ENCODE peak calls at places on chromosomes 6 and 20, in ten cellular contexts. One of them, this sample, is unnamed. For H3K9me3, the result is how much of the 10 kb centered on the place peaks cover.

GRCh38 chr6:104702126-104702841 is 157.4 kb downstream of the HACE1 start:
- DNase-seq in tibial artery: no peak
- DNase-seq in CD8-positive, alpha-beta memory T cell: no peak
- DNase-seq in A549: no peak
- DNase-seq in heart right ventricle: no peak
- DNase-seq in kidney: no peak
- DNase-seq in body of pancreas: no peak
- DNase-seq in thoracic aorta: no peak
- DNase-seq in GM23248: no peak
- DNase-seq in neural progenitor cell: no peak
- DNase-seq in this sample: no peak

GRCh38 chr6:46393161-46393939 is 97.9 kb downstream of the RCAN2 start:
- DNase-seq in tibial artery: no peak
- DNase-seq in CD8-positive, alpha-beta memory T cell: no peak
- DNase-seq in A549: no peak
- DNase-seq in heart right ventricle: no peak
- DNase-seq in kidney: no peak
- DNase-seq in body of pancreas: peak
- DNase-seq in thoracic aorta: no peak
- DNase-seq in GM23248: no peak
- DNase-seq in neural progenitor cell: no peak
- DNase-seq in this sample: no peak

GRCh38 chr6:53233309-53233708 is 84.7 kb upstream of the GCM1 start:
- DNase-seq in tibial artery: no peak
- DNase-seq in CD8-positive, alpha-beta memory T cell: no peak
- DNase-seq in A549: no peak
- DNase-seq in heart right ventricle: no peak
- DNase-seq in kidney: no peak
- DNase-seq in body of pancreas: no peak
- DNase-seq in thoracic aorta: no peak
- DNase-seq in GM23248: no peak
- DNase-seq in neural progenitor cell: no peak
- DNase-seq in this sample: no peak

GRCh38 chr6:137581019-137581707 is 87.0 kb upstream of the OLIG3 start:
- DNase-seq in tibial artery: no peak
- DNase-seq in CD8-positive, alpha-beta memory T cell: no peak
- DNase-seq in A549: no peak
- DNase-seq in heart right ventricle: no peak
- DNase-seq in kidney: no peak
- DNase-seq in body of pancreas: no peak
- DNase-seq in thoracic aorta: no peak
- DNase-seq in GM23248: no peak
- DNase-seq in neural progenitor cell: no peak
- DNase-seq in this sample: no peak

GRCh38 chr6:106102034-106102433 is 15.9 kb downstream of the PRDM1 start:
- DNase-seq in tibial artery: no peak
- DNase-seq in CD8-positive, alpha-beta memory T cell: no peak
- DNase-seq in A549: no peak
- DNase-seq in heart right ventricle: no peak
- DNase-seq in kidney: no peak
- DNase-seq in body of pancreas: no peak
- DNase-seq in thoracic aorta: no peak
- DNase-seq in GM23248: no peak
- DNase-seq in neural progenitor cell: no peak
- DNase-seq in this sample: no peak

GRCh38 chr20:13736792-13737191 is 47.9 kb downstream of the ESF1 start:
- DNase-seq in tibial artery: no peak
- DNase-seq in CD8-positive, alpha-beta memory T cell: no peak
- DNase-seq in A549: no peak
- DNase-seq in heart right ventricle: no peak
- DNase-seq in kidney: no peak
- DNase-seq in body of pancreas: no peak
- DNase-seq in thoracic aorta: no peak
- DNase-seq in GM23248: peak
- DNase-seq in neural progenitor cell: no peak
- DNase-seq in this sample: no peak

GRCh38 chr20:19185083-19185482 is 27.4 kb upstream of the SLC24A3 start:
- DNase-seq in tibial artery: no peak
- DNase-seq in CD8-positive, alpha-beta memory T cell: no peak
- DNase-seq in A549: no peak
- DNase-seq in heart right ventricle: no peak
- DNase-seq in kidney: no peak
- DNase-seq in body of pancreas: no peak
- DNase-seq in thoracic aorta: no peak
- DNase-seq in GM23248: no peak
- DNase-seq in neural progenitor cell: no peak
- DNase-seq in this sample: no peak

GRCh38 chr20:24736131-24736843 is 212.8 kb upstream of the CST7 start:
- DNase-seq in tibial artery: no peak
- DNase-seq in CD8-positive, alpha-beta memory T cell: no peak
- DNase-seq in A549: no peak
- DNase-seq in heart right ventricle: no peak
- DNase-seq in kidney: no peak
- DNase-seq in body of pancreas: no peak
- DNase-seq in thoracic aorta: no peak
- DNase-seq in GM23248: no peak
- DNase-seq in neural progenitor cell: no peak
- DNase-seq in this sample: no peak

GRCh38 chr6:125004198-125004597 is 42.0 kb downstream of the RNF217 start:
- DNase-seq in tibial artery: no peak
- DNase-seq in CD8-positive, alpha-beta memory T cell: no peak
- DNase-seq in A549: no peak
- DNase-seq in heart right ventricle: peak
- DNase-seq in kidney: no peak
- DNase-seq in body of pancreas: no peak
- DNase-seq in thoracic aorta: no peak
- DNase-seq in GM23248: peak
- DNase-seq in neural progenitor cell: no peak
- DNase-seq in this sample: no peak

GRCh38 chr6:46191961-46192360 is 21.2 kb upstream of the ENPP5 start:
- DNase-seq in tibial artery: no peak
- DNase-seq in CD8-positive, alpha-beta memory T cell: no peak
- DNase-seq in A549: no peak
- DNase-seq in heart right ventricle: no peak
- DNase-seq in kidney: no peak
- DNase-seq in body of pancreas: no peak
- DNase-seq in thoracic aorta: no peak
- DNase-seq in GM23248: peak
- DNase-seq in neural progenitor cell: no peak
- DNase-seq in this sample: no peak

GRCh38 chr6:125250511-125250910 is 51.3 kb downstream of the HDDC2 start:
- DNase-seq in tibial artery: no peak
- DNase-seq in CD8-positive, alpha-beta memory T cell: no peak
- DNase-seq in A549: no peak
- DNase-seq in heart right ventricle: no peak
- DNase-seq in kidney: no peak
- DNase-seq in body of pancreas: no peak
- DNase-seq in thoracic aorta: no peak
- DNase-seq in GM23248: no peak
- DNase-seq in neural progenitor cell: no peak
- DNase-seq in this sample: no peak

DNA sequence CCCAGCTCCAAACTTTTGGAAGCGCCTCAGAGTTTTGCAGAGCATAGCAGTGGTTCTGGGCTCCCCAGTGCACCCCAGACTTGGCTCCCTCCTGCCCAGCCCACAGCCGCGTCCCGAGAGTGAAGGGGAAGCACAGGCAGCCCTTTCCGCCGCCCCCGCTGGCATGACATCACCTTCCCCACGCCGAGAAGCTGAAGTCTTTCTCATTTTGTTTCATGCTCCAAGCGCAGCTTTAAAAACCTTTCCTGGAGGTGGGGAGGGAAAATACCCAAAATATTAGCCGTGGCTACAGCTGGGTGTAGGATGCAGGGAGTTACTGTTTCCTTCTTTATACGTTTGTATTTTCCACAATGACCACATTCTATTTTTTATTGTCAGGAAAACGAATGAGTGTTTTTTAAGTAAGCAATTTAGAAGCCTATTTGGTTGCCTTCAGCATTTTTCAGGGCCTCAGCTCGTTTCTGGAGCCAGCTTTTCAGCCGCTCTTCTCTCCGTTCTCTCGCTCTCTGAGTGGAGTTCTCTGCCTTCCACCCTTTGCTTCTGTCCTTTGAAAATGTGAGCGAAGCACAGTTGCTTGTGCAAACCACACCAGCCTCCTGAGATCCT is 72.8 kb downstream of the SNX5 start:
- DNase-seq in tibial artery: peak
- DNase-seq in CD8-positive, alpha-beta memory T cell: no peak
- DNase-seq in A549: no peak
- DNase-seq in heart right ventricle: peak
- DNase-seq in kidney: peak
- DNase-seq in body of pancreas: no peak
- DNase-seq in thoracic aorta: peak
- DNase-seq in GM23248: peak
- DNase-seq in neural progenitor cell: no peak
- DNase-seq in this sample: no peak
- H3K27ac ChIP-seq in tibial artery: peak
- H3K27ac ChIP-seq in CD8-positive, alpha-beta memory T cell: no peak
- H3K27ac ChIP-seq in A549: no peak
- H3K27ac ChIP-seq in heart right ventricle: peak
- H3K27ac ChIP-seq in kidney: peak
- H3K27ac ChIP-seq in body of pancreas: peak
- H3K27ac ChIP-seq in thoracic aorta: peak
- H3K27ac ChIP-seq in GM23248: peak
- H3K27ac ChIP-seq in neural progenitor cell: no peak
- H3K27ac ChIP-seq in this sample: no peak

GRCh38 chr20:58485326-58485725 is 29.9 kb downstream of the APCDD1L start:
- DNase-seq in tibial artery: no peak
- DNase-seq in CD8-positive, alpha-beta memory T cell: no peak
- DNase-seq in A549: no peak
- DNase-seq in heart right ventricle: no peak
- DNase-seq in kidney: no peak
- DNase-seq in body of pancreas: no peak
- DNase-seq in thoracic aorta: no peak
- DNase-seq in GM23248: no peak
- DNase-seq in neural progenitor cell: no peak
- DNase-seq in this sample: no peak
- H3K9me3 ChIP-seq in tibial artery: under half
- H3K9me3 ChIP-seq in CD8-positive, alpha-beta memory T cell: under half
- H3K9me3 ChIP-seq in A549: half or more
- H3K9me3 ChIP-seq in heart right ventricle: half or more
- H3K9me3 ChIP-seq in kidney: under half
- H3K9me3 ChIP-seq in body of pancreas: under half
- H3K9me3 ChIP-seq in thoracic aorta: under half
- H3K9me3 ChIP-seq in GM23248: under half
- H3K9me3 ChIP-seq in neural progenitor cell: under half
- H3K9me3 ChIP-seq in this sample: under half

GRCh38 chr6:37987008-37987407 is 167.5 kb downstream of the ZFAND3 start:
- DNase-seq in tibial artery: no peak
- DNase-seq in CD8-positive, alpha-beta memory T cell: no peak
- DNase-seq in A549: peak
- DNase-seq in heart right ventricle: no peak
- DNase-seq in kidney: no peak
- DNase-seq in body of pancreas: no peak
- DNase-seq in thoracic aorta: no peak
- DNase-seq in GM23248: peak
- DNase-seq in neural progenitor cell: no peak
- DNase-seq in this sample: no peak

GRCh38 chr6:37988696-37989095 is 169.2 kb downstream of the ZFAND3 start:
- DNase-seq in tibial artery: no peak
- DNase-seq in CD8-positive, alpha-beta memory T cell: no peak
- DNase-seq in A549: no peak
- DNase-seq in heart right ventricle: no peak
- DNase-seq in kidney: no peak
- DNase-seq in body of pancreas: no peak
- DNase-seq in thoracic aorta: no peak
- DNase-seq in GM23248: peak
- DNase-seq in neural progenitor cell: no peak
- DNase-seq in this sample: no peak

GRCh38 chr6:37985355-37985754 is 165.8 kb downstream of the ZFAND3 start:
- DNase-seq in tibial artery: no peak
- DNase-seq in CD8-positive, alpha-beta memory T cell: peak
- DNase-seq in A549: no peak
- DNase-seq in heart right ventricle: no peak
- DNase-seq in kidney: no peak
- DNase-seq in body of pancreas: no peak
- DNase-seq in thoracic aorta: no peak
- DNase-seq in GM23248: no peak
- DNase-seq in neural progenitor cell: no peak
- DNase-seq in this sample: no peak

GRCh38 chr6:37987559-37987958 is 168.0 kb downstream of the ZFAND3 start:
- DNase-seq in tibial artery: no peak
- DNase-seq in CD8-positive, alpha-beta memory T cell: no peak
- DNase-seq in A549: no peak
- DNase-seq in heart right ventricle: no peak
- DNase-seq in kidney: no peak
- DNase-seq in body of pancreas: no peak
- DNase-seq in thoracic aorta: no peak
- DNase-seq in GM23248: no peak
- DNase-seq in neural progenitor cell: no peak
- DNase-seq in this sample: no peak

GRCh38 chr6:37988131-37988530 is 168.6 kb downstream of the ZFAND3 start:
- DNase-seq in tibial artery: no peak
- DNase-seq in CD8-positive, alpha-beta memory T cell: no peak
- DNase-seq in A549: no peak
- DNase-seq in heart right ventricle: no peak
- DNase-seq in kidney: no peak
- DNase-seq in body of pancreas: no peak
- DNase-seq in thoracic aorta: no peak
- DNase-seq in GM23248: peak
- DNase-seq in neural progenitor cell: no peak
- DNase-seq in this sample: no peak
- H3K27ac ChIP-seq in tibial artery: peak
- H3K27ac ChIP-seq in CD8-positive, alpha-beta memory T cell: no peak
- H3K27ac ChIP-seq in A549: no peak
- H3K27ac ChIP-seq in heart right ventricle: peak
- H3K27ac ChIP-seq in kidney: no peak
- H3K27ac ChIP-seq in body of pancreas: no peak
- H3K27ac ChIP-seq in thoracic aorta: no peak
- H3K27ac ChIP-seq in GM23248: peak
- H3K27ac ChIP-seq in neural progenitor cell: no peak
- H3K27ac ChIP-seq in this sample: no peak

DNA sequence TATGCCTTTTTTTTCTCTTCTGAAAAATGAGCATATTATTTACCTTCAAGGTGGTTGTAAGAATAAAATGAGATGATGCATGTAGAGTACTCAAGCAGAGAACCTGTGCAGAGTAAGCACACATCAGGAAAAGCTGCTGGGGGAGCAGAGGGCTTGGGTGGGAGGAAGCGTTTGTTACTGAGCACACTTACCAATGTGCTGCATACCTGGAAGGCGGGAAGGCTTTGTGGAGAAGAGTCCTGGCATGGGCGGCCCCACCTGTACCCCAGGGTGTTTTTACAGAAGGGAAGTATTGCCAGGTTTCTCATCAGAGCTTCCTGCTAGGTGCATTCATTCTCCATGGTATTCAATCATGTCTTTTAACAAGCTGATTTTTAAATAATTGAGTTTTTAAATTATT is 52.9 kb downstream of the CSE1L start:
- DNase-seq in tibial artery: no peak
- DNase-seq in CD8-positive, alpha-beta memory T cell: no peak
- DNase-seq in A549: no peak
- DNase-seq in heart right ventricle: no peak
- DNase-seq in kidney: no peak
- DNase-seq in body of pancreas: no peak
- DNase-seq in thoracic aorta: no peak
- DNase-seq in GM23248: no peak
- DNase-seq in neural progenitor cell: no peak
- DNase-seq in this sample: no peak
- H3K9me3 ChIP-seq in tibial artery: under half
- H3K9me3 ChIP-seq in CD8-positive, alpha-beta memory T cell: under half
- H3K9me3 ChIP-seq in A549: under half
- H3K9me3 ChIP-seq in heart right ventricle: under half
- H3K9me3 ChIP-seq in kidney: under half
- H3K9me3 ChIP-seq in body of pancreas: under half
- H3K9me3 ChIP-seq in thoracic aorta: under half
- H3K9me3 ChIP-seq in GM23248: under half
- H3K9me3 ChIP-seq in neural progenitor cell: under half
- H3K9me3 ChIP-seq in this sample: under half

This sample was measured in CD4-positive, alpha-beta T cell.